ENCODE peak calls at places on chromosomes 16 and 17, in eight cellular contexts. P is breast epithelium, Z is stomach, M is coronary artery, K is gastrocnemius medialis, H is ascending aorta, S is heart right ventricle, R is ovary. D is an unnamed sample.

GRCh38 chr17:45784583-45785372 is 658 bp downstream of the CRHR1 start:
- DNase-seq in P (no peak), R (no peak), M (no peak), K (no peak), H (no peak), Z (peak; percentile 49), S (no peak), D (no peak)

GRCh38 chr16:13038591-13038990 is 137.2 kb downstream of the SHISA9 start:
- DNase-seq in Z (no peak), M (no peak), S (no peak), K (no peak), R (no peak), H (no peak), P (no peak), D (no peak)

GRCh38 chr17:17978481-17979424 is 6.1 kb downstream of the DRC3 start:
- DNase-seq in Z (no peak), R (no peak), P (no peak), S (no peak), K (no peak), H (no peak), M (no peak), D (no peak)

GRCh38 chr17:34503804-34504203 is 75.6 kb upstream of the TMEM132E start:
- DNase-seq in P (no peak), S (peak; percentile 24), H (no peak), Z (no peak), K (no peak), M (no peak), R (no peak), D (no peak)

GRCh38 chr16:24075929-24076716 is 180.0 kb upstream of the CACNG3 start:
- DNase-seq in Z (no peak), M (no peak), K (no peak), H (no peak), R (no peak), S (no peak), P (no peak), D (no peak)

GRCh38 chr17:29347831-29348281 is 42.3 kb upstream of the TAOK1 start:
- DNase-seq in Z (no peak), R (no peak), S (no peak), P (no peak), M (no peak), K (no peak), H (no peak), D (no peak)

GRCh38 chr16:11796227-11797165 is 562 bp downstream of the ZC3H7A start:
- DNase-seq in K (peak; percentile 50), P (no peak), S (peak; percentile 73), R (peak; percentile 73), H (peak; percentile 89), Z (peak; percentile 62), M (peak; percentile 89), D (no peak)

GRCh38 chr17:17710728-17711541 is 29.7 kb downstream of the RAI1 start:
- DNase-seq in S (no peak), M (peak; percentile 81), P (peak; percentile 85), R (no peak), Z (peak; percentile 94), H (peak; percentile 88), K (no peak), D (no peak)

GRCh38 chr17:17070931-17071330 is 28.7 kb downstream of the MPRIP start:
- DNase-seq in S (no peak), R (peak; percentile 1), P (peak; percentile 10), K (no peak), Z (no peak), M (no peak), H (no peak), D (no peak)

GRCh38 chr16:88723507-88723887 is 17.2 kb downstream of the CTU2 start:
- DNase-seq in M (no peak), H (no peak), Z (no peak), K (no peak), P (no peak), S (no peak), R (no peak), D (no peak)

GRCh38 chr16:4115209-4115940 is 867 bp downstream of the ADCY9 start:
- DNase-seq in M (peak; percentile 75), H (peak; percentile 76), R (peak; percentile 58), P (peak; percentile 55), K (peak; percentile 23), S (peak; percentile 34), Z (peak; percentile 54), D (no peak)
- H3K4me3 ChIP-seq in M (peak overlapping the region; percentile 93), H (peak overlapping the region; percentile 89), R (peak overlapping the region; percentile 82), P (peak overlapping the region; percentile 69), K (peak overlapping the region; percentile 66), S (peak overlapping the region; percentile 67), Z (peak overlapping the region; percentile 68), D (no peak overlapping the region)

GRCh38 chr17:61862105-61862574 is 1.2 kb downstream of the BRIP1 start:
- DNase-seq in P (no peak), H (no peak), M (no peak), Z (no peak), K (no peak), S (no peak), R (no peak), D (no peak)
- H3K4me3 ChIP-seq in P (no peak overlapping the region), H (no peak overlapping the region), M (no peak overlapping the region), Z (no peak overlapping the region), K (no peak overlapping the region), S (no peak overlapping the region), R (no peak overlapping the region), D (peak overlapping the region; percentile 90)

GRCh38 chr16:29943846-29944669 is 17.8 kb upstream of the TMEM219 start:
- DNase-seq in K (no peak), M (no peak), S (no peak), H (no peak), P (no peak), Z (peak; percentile 41), R (no peak), D (no peak)
- H3K4me3 ChIP-seq in K (no peak overlapping the region), M (no peak overlapping the region), S (no peak overlapping the region), H (no peak overlapping the region), P (no peak overlapping the region), Z (no peak overlapping the region), R (no peak overlapping the region), D (no peak overlapping the region)

DNA sequence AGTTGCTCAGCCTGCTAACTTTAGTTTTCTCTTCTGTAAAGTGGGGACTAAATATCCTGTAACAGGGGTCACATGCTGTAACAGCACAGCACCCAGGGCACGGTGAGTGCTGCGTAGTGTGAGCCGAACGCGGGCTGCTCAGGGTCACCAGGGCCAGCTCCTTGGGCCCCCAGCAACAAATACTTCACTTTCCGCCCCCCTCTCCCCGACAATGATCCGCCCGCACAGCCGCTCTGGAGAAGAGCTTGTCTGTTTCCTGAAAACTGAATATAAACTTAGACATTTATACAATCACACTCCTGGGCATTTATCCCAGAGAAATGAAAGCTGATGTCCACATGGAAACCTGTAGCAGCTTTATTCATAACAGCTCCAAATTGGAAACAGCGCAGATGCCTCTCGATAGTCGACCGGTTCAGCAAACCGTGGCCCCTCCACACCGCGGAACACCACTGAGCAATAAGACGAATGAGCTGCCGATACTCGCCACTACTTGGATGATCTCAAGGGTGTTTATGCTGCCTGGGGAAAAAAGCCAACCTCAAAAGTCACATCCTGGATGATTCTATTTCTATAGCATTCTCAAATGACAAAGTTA is 267.2 kb downstream of the PARN start:
- DNase-seq in S (no peak), K (peak; percentile 44), H (no peak), M (no peak), P (no peak), Z (no peak), R (no peak), D (no peak)
- H3K4me3 ChIP-seq in S (no peak overlapping the region), K (peak overlapping the region; percentile 42), H (no peak overlapping the region), M (peak overlapping the region; percentile 28), P (no peak overlapping the region), Z (peak overlapping the region; percentile 21), R (no peak overlapping the region), D (no peak overlapping the region)

GRCh38 chr17:48567209-48567608 is 10.9 kb downstream of the HOXB4 start:
- DNase-seq in S (no peak), P (no peak), H (no peak), K (no peak), Z (no peak), M (no peak), R (no peak), D (no peak)

GRCh38 chr17:48569676-48570324 is 8.3 kb downstream of the HOXB4 start:
- DNase-seq in M (no peak), Z (no peak), P (no peak), H (no peak), R (no peak), K (no peak), S (no peak), D (no peak)

GRCh38 chr17:48570325-48571023 is 7.7 kb downstream of the HOXB4 start:
- DNase-seq in H (no peak), R (no peak), S (no peak), Z (no peak), K (no peak), M (no peak), P (no peak), D (no peak)

GRCh38 chr17:48567646-48568354 is 10.3 kb downstream of the HOXB4 start:
- DNase-seq in S (no peak), M (no peak), Z (no peak), H (no peak), K (no peak), P (no peak), R (no peak), D (no peak)

GRCh38 chr17:48568499-48569259 is 9.5 kb downstream of the HOXB4 start:
- DNase-seq in H (no peak), S (no peak), M (no peak), K (no peak), Z (no peak), P (no peak), R (no peak), D (no peak)
- H3K4me3 ChIP-seq in H (peak overlapping the region; percentile 35), S (no peak overlapping the region), M (peak overlapping the region; percentile 36), K (peak overlapping the region; percentile 22), Z (peak overlapping the region; percentile 32), P (peak overlapping the region; percentile 16), R (no peak overlapping the region), D (no peak overlapping the region)

DNA sequence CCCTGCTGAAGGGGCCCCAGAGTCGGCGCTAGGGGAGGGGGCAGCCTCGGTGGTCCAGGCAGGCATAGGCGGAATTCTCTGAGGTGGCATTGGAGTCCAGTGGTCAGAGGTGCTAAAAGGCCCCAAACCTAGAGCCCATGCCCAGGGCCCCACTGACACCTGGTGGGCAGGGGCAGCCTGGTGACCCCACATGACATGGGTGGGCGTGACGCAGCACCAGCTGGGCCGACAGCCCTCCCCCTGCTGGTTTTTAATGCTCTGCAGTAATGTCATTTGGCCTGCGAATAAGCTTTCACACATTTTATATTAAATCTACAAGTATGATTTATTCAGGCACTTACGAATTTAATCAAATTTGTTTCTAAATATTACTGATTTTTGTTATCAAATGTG is 2.1 kb upstream of the RNPS1 start:
- DNase-seq in K (no peak), S (no peak), Z (no peak), M (no peak), P (no peak), R (no peak), H (no peak), D (no peak)
- H3K4me3 ChIP-seq in K (no peak overlapping the region), S (no peak overlapping the region), Z (no peak overlapping the region), M (no peak overlapping the region), P (no peak overlapping the region), R (no peak overlapping the region), H (no peak overlapping the region), D (no peak overlapping the region)

D was measured in Jurkat, Clone E6-1.